ENCODE peak calls at places on chromosomes 4 and X, in four cellular contexts. One of them, this sample, is unnamed.

GRCh38 chr4:56986952-56987351 is 8.3 kb downstream of the POLR2B start:
- DNase-seq in HEK293T: no peak
- DNase-seq in HepG2: no peak
- DNase-seq in K562: no peak
- DNase-seq in this sample: no peak

GRCh38 chr4:17577660-17578481 is 873 bp downstream of the LAP3 start:
- DNase-seq in HEK293T: peak
- DNase-seq in HepG2: no peak
- DNase-seq in K562: peak
- DNase-seq in this sample: no peak

GRCh38 chr4:150004481-150004880 is 73.8 kb upstream of the DCLK2 start:
- DNase-seq in HEK293T: no peak
- DNase-seq in HepG2: no peak
- DNase-seq in K562: no peak
- DNase-seq in this sample: no peak

GRCh38 chr4:7364979-7365378 is 69.8 kb downstream of the PSAPL1 start:
- DNase-seq in HEK293T: no peak
- DNase-seq in HepG2: no peak
- DNase-seq in K562: no peak
- DNase-seq in this sample: no peak

GRCh38 chrX:154805696-154806091 is 409 bp upstream of the MPP1 start:
- DNase-seq in HEK293T: no peak
- DNase-seq in HepG2: no peak
- DNase-seq in K562: no peak
- DNase-seq in this sample: no peak

GRCh38 chr4:147638942-147639341 is 21.7 kb downstream of the TMEM184C start:
- DNase-seq in HEK293T: no peak
- DNase-seq in HepG2: no peak
- DNase-seq in K562: no peak
- DNase-seq in this sample: peak

GRCh38 chr4:41124916-41125548 is 89.3 kb downstream of the APBB2 start:
- DNase-seq in HEK293T: no peak
- DNase-seq in HepG2: peak
- DNase-seq in K562: no peak
- DNase-seq in this sample: no peak

GRCh38 chrX:53193093-53193492 is 31.9 kb downstream of the KDM5C start:
- DNase-seq in HEK293T: no peak
- DNase-seq in HepG2: no peak
- DNase-seq in K562: no peak
- DNase-seq in this sample: no peak

GRCh38 chr4:55346851-55347255 is 811 bp downstream of the SRD5A3 start:
- DNase-seq in HEK293T: no peak
- DNase-seq in HepG2: no peak
- DNase-seq in K562: peak
- DNase-seq in this sample: peak

GRCh38 chrX:27575565-27575964 is 14.6 kb upstream of the DCAF8L2 start:
- DNase-seq in HEK293T: no peak
- DNase-seq in HepG2: no peak
- DNase-seq in K562: no peak
- DNase-seq in this sample: no peak

GRCh38 chr4:1664141-1664540 is 20.0 kb downstream of the FAM53A start:
- DNase-seq in HEK293T: no peak
- DNase-seq in HepG2: no peak
- DNase-seq in K562: no peak
- DNase-seq in this sample: no peak

GRCh38 chr4:123478859-123479345 is 82.3 kb downstream of the SPRY1 start:
- DNase-seq in HEK293T: peak
- DNase-seq in HepG2: peak
- DNase-seq in K562: peak
- DNase-seq in this sample: no peak

GRCh38 chr4:123474817-123475216 is 78.2 kb downstream of the SPRY1 start:
- DNase-seq in HEK293T: no peak
- DNase-seq in HepG2: no peak
- DNase-seq in K562: no peak
- DNase-seq in this sample: no peak

GRCh38 chr4:123479944-123480343 is 83.3 kb downstream of the SPRY1 start:
- DNase-seq in HEK293T: no peak
- DNase-seq in HepG2: peak
- DNase-seq in K562: no peak
- DNase-seq in this sample: no peak

GRCh38 chr4:123476089-123476488 is 79.5 kb downstream of the SPRY1 start:
- DNase-seq in HEK293T: no peak
- DNase-seq in HepG2: no peak
- DNase-seq in K562: no peak
- DNase-seq in this sample: no peak

DNA sequence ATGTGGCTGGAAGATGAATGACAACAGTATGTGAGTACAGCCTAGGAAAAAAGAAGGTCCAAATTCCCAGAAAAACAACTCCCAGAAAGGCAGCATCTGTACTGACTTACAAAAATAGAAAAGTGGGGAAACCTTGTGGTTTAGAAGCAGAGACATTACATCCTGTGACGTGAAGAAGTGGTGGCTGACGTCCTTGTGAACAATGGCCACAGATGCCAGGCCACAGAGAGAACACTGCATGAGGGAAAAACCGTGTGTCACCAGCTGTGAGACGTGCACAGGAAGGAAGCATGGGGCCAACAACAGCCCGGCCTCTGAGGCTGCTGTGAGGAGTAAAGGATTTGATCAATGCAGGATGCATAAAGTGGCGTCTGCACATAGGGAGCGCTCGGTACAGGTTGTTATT is 81.2 kb downstream of the SPRY1 start:
- DNase-seq in HEK293T: no peak
- DNase-seq in HepG2: peak
- DNase-seq in K562: no peak
- DNase-seq in this sample: no peak
- TF ChIP-seq FOXK2 in HEK293T: no peak
- TF ChIP-seq FOXK2 in HepG2: no peak
- TF ChIP-seq FOXK2 in K562: no peak
- TF ChIP-seq FOXK2 in this sample: no peak

DNA sequence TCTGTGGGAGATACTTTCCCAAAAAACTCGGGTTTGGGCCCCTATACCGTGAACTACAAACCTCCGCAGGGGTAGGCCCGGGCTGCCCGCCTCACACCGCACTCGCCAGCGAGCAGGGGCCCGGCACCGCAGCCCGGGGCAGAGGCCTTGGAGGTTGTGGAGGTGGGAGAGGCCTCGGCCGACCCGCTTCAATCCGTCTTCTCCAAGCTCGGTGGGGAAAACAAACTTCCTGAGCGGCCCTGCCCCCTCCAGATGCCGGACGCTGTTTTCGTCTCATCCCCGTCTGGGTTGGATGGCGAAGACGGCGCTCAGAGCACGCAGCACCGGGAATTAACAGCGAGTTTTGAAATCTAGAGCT is 442 bp upstream of the MCUB start:
- DNase-seq in HEK293T: peak
- DNase-seq in HepG2: no peak
- DNase-seq in K562: no peak
- DNase-seq in this sample: no peak
- TF ChIP-seq FOXK2 in HEK293T: no peak
- TF ChIP-seq FOXK2 in HepG2: no peak
- TF ChIP-seq FOXK2 in K562: no peak
- TF ChIP-seq FOXK2 in this sample: no peak

DNA sequence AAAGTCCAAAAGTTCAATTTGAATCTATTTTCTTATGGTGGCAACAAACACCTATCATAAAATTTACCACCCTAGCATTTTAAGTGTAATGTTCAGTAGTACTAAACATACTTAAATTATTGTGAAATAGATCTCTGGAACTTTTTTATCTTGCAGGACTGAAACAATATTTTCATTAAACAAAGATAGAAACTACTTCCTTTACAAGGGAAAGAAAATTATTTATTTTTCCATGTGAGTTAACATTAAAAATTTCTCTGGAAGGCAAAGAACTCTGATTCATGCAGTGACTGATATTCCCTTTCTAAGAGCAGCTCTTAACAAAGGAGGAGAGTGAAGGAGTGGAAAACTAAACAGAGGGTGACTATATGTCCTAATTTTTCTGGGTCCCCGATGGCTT is 40.2 kb downstream of the ADH7 start:
- DNase-seq in HEK293T: no peak
- DNase-seq in HepG2: no peak
- DNase-seq in K562: no peak
- DNase-seq in this sample: no peak
- TF ChIP-seq FOXK2 in HEK293T: no peak
- TF ChIP-seq FOXK2 in HepG2: no peak
- TF ChIP-seq FOXK2 in K562: no peak
- TF ChIP-seq FOXK2 in this sample: no peak

DNA sequence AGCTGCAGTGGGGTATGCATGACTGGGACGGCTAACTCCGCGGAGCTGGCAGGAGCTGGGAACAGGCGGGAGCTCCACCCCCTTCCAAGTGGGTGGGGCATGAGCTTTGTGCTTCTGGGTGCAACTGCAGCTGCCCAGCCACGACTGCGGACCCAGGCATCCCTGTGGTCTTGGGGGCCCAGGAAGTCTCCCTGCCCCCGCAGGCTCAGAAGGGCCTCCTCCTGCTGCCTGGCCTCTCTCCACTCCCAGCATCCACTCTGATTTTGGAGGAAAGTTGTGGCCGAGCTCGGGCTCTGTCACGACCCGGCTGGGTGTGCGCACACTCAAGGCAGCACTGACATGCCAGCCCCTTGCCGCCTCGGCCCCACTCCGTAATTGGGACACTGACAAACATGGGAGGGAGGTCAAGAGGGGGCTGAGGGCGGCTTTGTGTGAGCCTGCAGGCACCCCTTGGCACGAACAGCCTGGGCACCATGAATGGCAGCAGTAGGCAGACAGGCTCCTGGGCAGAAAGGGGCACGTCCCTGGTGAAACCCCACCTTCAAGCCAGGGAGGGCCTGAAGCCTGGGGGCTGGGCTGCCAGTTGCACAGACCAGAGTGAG is 822.6 kb downstream of the GLUD2 start:
- DNase-seq in HEK293T: peak
- DNase-seq in HepG2: no peak
- DNase-seq in K562: no peak
- DNase-seq in this sample: no peak
- TF ChIP-seq FOXK2 in HEK293T: no peak
- TF ChIP-seq FOXK2 in HepG2: no peak
- TF ChIP-seq FOXK2 in K562: no peak
- TF ChIP-seq FOXK2 in this sample: no peak

DNA sequence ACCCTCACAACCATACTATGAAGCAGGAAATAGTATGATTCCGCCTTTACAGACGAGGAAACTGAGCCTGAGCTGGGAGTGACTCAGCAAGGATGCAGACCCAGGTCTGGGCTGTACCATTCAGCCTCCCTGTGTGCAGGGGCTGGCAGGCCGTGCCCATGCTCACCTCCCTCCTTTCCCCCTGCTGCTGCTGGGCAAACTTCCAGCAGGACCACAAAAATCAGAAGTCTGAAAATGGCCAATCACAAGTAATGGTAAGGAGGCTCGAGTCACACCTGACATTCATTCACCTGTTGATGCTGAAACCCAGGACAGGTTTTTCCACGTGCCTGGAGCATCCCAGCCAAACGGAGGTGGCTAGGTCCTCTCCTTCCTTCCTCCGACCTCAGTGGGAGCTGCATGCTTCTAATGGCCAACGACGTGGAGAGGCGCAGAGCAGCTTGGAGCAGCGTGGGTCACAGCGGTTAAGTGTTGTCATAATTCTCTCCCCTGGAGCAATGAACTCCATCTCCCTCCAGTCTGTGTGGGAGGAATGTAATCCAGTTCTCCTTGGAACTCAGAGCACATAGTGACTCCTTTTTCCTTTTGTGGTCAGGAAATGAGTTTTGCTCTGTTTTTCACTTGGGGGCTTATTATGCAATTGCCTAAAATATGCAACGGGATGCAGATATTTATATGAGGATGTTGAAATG is 371.7 kb downstream of the BCOR start:
- DNase-seq in HEK293T: no peak
- DNase-seq in HepG2: no peak
- DNase-seq in K562: no peak
- DNase-seq in this sample: no peak
- TF ChIP-seq FOXK2 in HEK293T: no peak
- TF ChIP-seq FOXK2 in HepG2: no peak
- TF ChIP-seq FOXK2 in K562: no peak
- TF ChIP-seq FOXK2 in this sample: no peak

DNA sequence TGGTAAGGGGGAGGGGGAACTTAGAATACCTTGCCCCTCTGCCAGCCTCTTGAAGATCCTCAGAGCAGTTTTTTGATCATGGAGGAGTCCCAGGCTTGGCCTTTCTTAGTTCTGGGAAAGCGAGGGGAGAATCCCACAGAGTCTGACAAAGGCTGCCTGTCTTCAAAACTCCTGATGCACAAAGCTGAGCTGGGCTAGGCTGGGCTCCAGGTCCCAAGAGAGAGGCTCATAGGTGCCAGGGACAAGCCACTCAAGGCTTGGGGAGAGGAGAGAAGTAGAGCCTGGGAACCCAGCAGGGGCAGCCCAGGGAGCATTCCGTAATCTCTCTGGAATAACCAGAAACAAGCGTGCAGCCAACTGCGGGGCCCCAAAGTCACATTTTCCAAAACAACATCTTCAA is 37.0 kb upstream of the MTM1 start:
- DNase-seq in HEK293T: no peak
- DNase-seq in HepG2: no peak
- DNase-seq in K562: no peak
- DNase-seq in this sample: no peak
- TF ChIP-seq FOXK2 in HEK293T: no peak
- TF ChIP-seq FOXK2 in HepG2: no peak
- TF ChIP-seq FOXK2 in K562: no peak
- TF ChIP-seq FOXK2 in this sample: no peak

GRCh38 chrX:12947545-12948235 is 27.2 kb upstream of the TMSB4X start:
- DNase-seq in HEK293T: no peak
- DNase-seq in HepG2: peak
- DNase-seq in K562: no peak
- DNase-seq in this sample: no peak

GRCh38 chrX:12948495-12948894 is 26.4 kb upstream of the TMSB4X start:
- DNase-seq in HEK293T: no peak
- DNase-seq in HepG2: no peak
- DNase-seq in K562: no peak
- DNase-seq in this sample: no peak

GRCh38 chrX:12946406-12946805 is 28.5 kb upstream of the TMSB4X start:
- DNase-seq in HEK293T: no peak
- DNase-seq in HepG2: no peak
- DNase-seq in K562: no peak
- DNase-seq in this sample: no peak

GRCh38 chrX:12945494-12945893 is 29.4 kb upstream of the TMSB4X start:
- DNase-seq in HEK293T: no peak
- DNase-seq in HepG2: no peak
- DNase-seq in K562: no peak
- DNase-seq in this sample: no peak

GRCh38 chrX:12946838-12947544 is 27.9 kb upstream of the TMSB4X start:
- DNase-seq in HEK293T: peak
- DNase-seq in HepG2: peak
- DNase-seq in K562: peak
- DNase-seq in this sample: peak
- TF ChIP-seq FOXK2 in HEK293T: no peak
- TF ChIP-seq FOXK2 in HepG2: no peak
- TF ChIP-seq FOXK2 in K562: peak
- TF ChIP-seq FOXK2 in this sample: no peak

DNA sequence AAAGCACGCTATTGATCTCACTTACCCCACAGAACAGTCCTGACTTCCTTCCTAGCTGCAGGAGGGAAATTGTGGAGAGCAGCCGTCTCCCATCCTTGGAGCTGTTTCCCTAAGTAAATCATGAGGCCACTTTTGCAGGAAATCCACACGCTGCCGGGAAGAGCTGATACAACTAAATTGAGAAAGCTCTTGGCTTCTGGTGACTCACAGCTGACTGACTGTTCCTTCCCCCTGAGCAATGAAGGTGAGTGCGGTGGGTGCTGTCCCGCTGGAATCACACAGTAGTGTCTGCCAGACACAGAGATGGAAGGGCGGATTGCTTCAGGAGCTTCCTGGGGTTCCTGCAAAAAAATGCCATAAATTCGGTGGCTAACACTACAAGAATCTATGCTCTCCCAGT is 268.9 kb downstream of the ASMT start:
- DNase-seq in HEK293T: no peak
- DNase-seq in HepG2: no peak
- DNase-seq in K562: no peak
- DNase-seq in this sample: no peak
- TF ChIP-seq FOXK2 in HEK293T: no peak
- TF ChIP-seq FOXK2 in HepG2: no peak
- TF ChIP-seq FOXK2 in K562: no peak
- TF ChIP-seq FOXK2 in this sample: no peak

This sample was measured in GM12878.